ENCODE peak calls at places on chromosomes 1 and 21, in seven cellular contexts. P is body of pancreas; U is kidney; H is CD8-positive, alpha-beta T cell; X is PC-9; L is RWPE2; F is upper lobe of right lung. C is an unnamed sample.

GRCh38 chr1:205837380-205837970 is 12.5 kb downstream of the PM20D1 start:
- DNase-seq in L (no peak), H (no peak), X (no peak), U (no peak), F (no peak), P (no peak), C (no peak)

GRCh38 chr1:229941160-229941559 is 125.9 kb upstream of the GALNT2 start:
- DNase-seq in H (no peak), P (peak; percentile 71), X (no peak), F (no peak), U (no peak), L (no peak), C (no peak)

GRCh38 chr1:232319106-232319505 is 310.8 kb downstream of the SIPA1L2 start:
- DNase-seq in H (no peak), L (no peak), U (no peak), F (no peak), P (no peak), X (no peak), C (peak; percentile 67)

GRCh38 chr1:1917995-1918900 is 831 bp downstream of the TMEM52 start:
- DNase-seq in U (peak; percentile 89), L (peak; percentile 66), H (no peak), F (peak; percentile 66), X (no peak), P (no peak), C (no peak)

GRCh38 chr1:242827538-242827937 is 303.0 kb upstream of the PLD5 start:
- DNase-seq in X (no peak), P (no peak), F (no peak), U (no peak), L (no peak), H (no peak), C (no peak)

GRCh38 chr1:221149111-221149510 is 269.9 kb downstream of the HLX start:
- DNase-seq in F (no peak), U (no peak), P (no peak), L (no peak), H (no peak), X (no peak), C (no peak)

GRCh38 chr21:43868461-43868860 is 3.4 kb downstream of the AGPAT3 start:
- DNase-seq in X (no peak), F (no peak), H (no peak), U (no peak), L (no peak), P (peak; percentile 54), C (no peak)

GRCh38 chr1:90561384-90561783 is 155.7 kb downstream of the BARHL2 start:
- DNase-seq in H (no peak), F (no peak), L (no peak), X (no peak), U (no peak), P (no peak), C (no peak)

GRCh38 chr1:232643227-232643626 is 13.3 kb upstream of the SIPA1L2 start:
- DNase-seq in P (no peak), U (no peak), H (no peak), L (no peak), F (no peak), X (no peak), C (no peak)

GRCh38 chr1:44714944-44715571 is 15.9 kb downstream of the RNU5D-1 start:
- DNase-seq in L (no peak), F (no peak), X (peak; percentile 64), U (no peak), P (peak; percentile 80), H (peak; percentile 40), C (no peak)

GRCh38 chr1:157073944-157074685 is 25.5 kb downstream of the ETV3L start:
- DNase-seq in P (peak; percentile 81), F (peak; percentile 83), H (no peak), U (peak; percentile 81), L (no peak), X (no peak), C (no peak)

GRCh38 chr1:108540977-108541376 is 18.9 kb upstream of the EEIG2 start:
- DNase-seq in L (no peak), X (no peak), P (no peak), F (no peak), H (no peak), U (no peak), C (no peak)

GRCh38 chr1:234186037-234186688 is 187.1 kb upstream of the COA6 start:
- DNase-seq in X (peak; percentile 98), F (no peak), H (no peak), P (no peak), L (peak; percentile 80), U (no peak), C (no peak)

GRCh38 chr1:230067441-230067870 is 418 bp downstream of the GALNT2 start:
- DNase-seq in L (no peak), U (peak; percentile 84), F (peak; percentile 76), X (no peak), P (peak; percentile 46), H (no peak), C (no peak)

GRCh38 chr1:230377324-230377723 is 48.8 kb downstream of the PGBD5 start:
- DNase-seq in L (no peak), X (no peak), H (no peak), F (no peak), P (no peak), U (no peak), C (no peak)

GRCh38 chr1:152170287-152170933 is 11.4 kb upstream of the RPTN start:
- DNase-seq in F (no peak), H (no peak), P (no peak), U (no peak), X (no peak), L (no peak), C (no peak)

GRCh38 chr1:38451541-38451993 is 405.0 kb upstream of the POU3F1 start:
- DNase-seq in L (no peak), X (no peak), F (no peak), H (no peak), P (peak; percentile 14), U (peak; percentile 84), C (no peak)

GRCh38 chr21:18244721-18245486 is at the start of gene CHODL:
- DNase-seq in H (no peak), U (peak; percentile 76), P (no peak), X (no peak), F (peak; percentile 63), L (no peak), C (no peak)

GRCh38 chr21:41370840-41371697 is 9.2 kb downstream of the MX2 start:
- DNase-seq in X (no peak), P (peak; percentile 17), U (no peak), L (no peak), F (no peak), H (no peak), C (no peak)

GRCh38 chr1:196527941-196528340 is 80.3 kb downstream of the KCNT2 start:
- DNase-seq in F (no peak), U (no peak), X (no peak), L (no peak), P (no peak), H (no peak), C (no peak)

GRCh38 chr21:34528131-34528561 is 16.1 kb upstream of the KCNE1 start:
- DNase-seq in U (no peak), H (no peak), L (no peak), F (no peak), P (no peak), X (no peak), C (no peak)

GRCh38 chr1:109105881-109106280 is 8.0 kb upstream of the ELAPOR1 start:
- DNase-seq in F (no peak), P (no peak), U (no peak), H (no peak), L (no peak), X (peak; percentile 31), C (no peak)

GRCh38 chr1:211480941-211481545 is 10.9 kb downstream of the RD3 start:
- DNase-seq in H (no peak), L (no peak), U (no peak), X (no peak), F (no peak), P (no peak), C (no peak)
- TF ChIP-seq CTCF in H (no peak), L (no peak), U (no peak), X (no peak), F (no peak), P (no peak), C (no peak)

GRCh38 chr1:67793562-67793961 is 39.7 kb downstream of the GNG12 start:
- DNase-seq in H (no peak), X (peak; percentile 72), U (no peak), L (no peak), F (no peak), P (no peak), C (no peak)
- H3K9me3 ChIP-seq in H (no peaks in the 10 kb centered on the region), X (no peaks in the 10 kb centered on the region), U (no peaks in the 10 kb centered on the region), L (no peaks in the 10 kb centered on the region), F (no peaks in the 10 kb centered on the region), P (no peaks in the 10 kb centered on the region), C (no peaks in the 10 kb centered on the region)

DNA sequence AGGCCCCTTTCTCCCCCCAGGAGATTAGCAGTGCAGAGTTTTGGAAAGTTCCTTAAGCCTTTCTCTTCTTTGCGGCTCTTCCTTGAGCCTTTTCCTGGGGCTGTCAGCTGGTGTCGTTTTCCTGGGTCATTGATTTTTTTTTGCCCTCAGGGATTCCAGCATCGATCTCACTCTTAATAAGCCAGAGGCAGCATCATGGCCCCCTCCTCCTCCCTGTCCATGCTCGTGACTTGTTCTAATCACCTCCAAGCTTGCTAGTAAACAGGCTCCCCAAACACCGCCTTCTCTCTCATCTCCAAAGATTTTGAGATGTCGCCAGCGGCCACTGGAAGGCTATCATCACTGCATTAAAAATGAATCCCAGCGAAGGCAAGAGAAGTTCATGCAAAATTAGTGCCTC is 2.9 kb downstream of the EVA1C start:
- DNase-seq in H (no peak), U (no peak), F (no peak), P (no peak), L (no peak), X (no peak), C (peak; percentile 36)
- TF ChIP-seq CTCF in H (no peak), U (no peak), F (no peak), P (no peak), L (no peak), X (no peak), C (no peak)

GRCh38 chr1:168210312-168210711 is 15.5 kb upstream of the SFT2D2 start:
- DNase-seq in P (no peak), H (no peak), L (no peak), X (no peak), F (no peak), U (no peak), C (no peak)
- H3K9me3 ChIP-seq in P (no peaks in the 10 kb centered on the region), H (no peaks in the 10 kb centered on the region), L (no peaks in the 10 kb centered on the region), X (no peaks in the 10 kb centered on the region), F (no peaks in the 10 kb centered on the region), U (peaks cover 9% of the 10 kb centered on the region), C (peaks cover 6% of the 10 kb centered on the region)

GRCh38 chr1:211577277-211577825 is 1.6 kb downstream of the SLC30A1 start:
- DNase-seq in H (no peak), P (no peak), X (no peak), U (no peak), F (no peak), L (no peak), C (no peak)

GRCh38 chr1:211579434-211580302 is 707 bp upstream of the SLC30A1 start:
- DNase-seq in L (peak; percentile 37), P (peak; percentile 89), H (no peak), F (peak; percentile 92), U (peak; percentile 95), X (peak; percentile 57), C (no peak)

GRCh38 chr1:211577826-211578639 is 928 bp downstream of the SLC30A1 start:
- DNase-seq in X (peak; percentile 83), H (peak; percentile 48), L (peak; percentile 55), U (peak; percentile 92), P (peak; percentile 79), F (peak; percentile 91), C (peak; percentile 84)

GRCh38 chr1:211580303-211580687 is 1.3 kb upstream of the SLC30A1 start:
- DNase-seq in H (no peak), X (no peak), P (peak; percentile 12), F (no peak), U (no peak), L (no peak), C (no peak)

GRCh38 chr1:211578640-211579433 is at the start of gene SLC30A1:
- DNase-seq in X (peak; percentile 89), F (peak; percentile 100), P (peak; percentile 99), L (peak; percentile 92), H (peak; percentile 98), U (peak; percentile 100), C (peak; percentile 100)
- TF ChIP-seq CTCF in X (no peak), F (no peak), P (no peak), L (no peak), H (no peak), U (no peak), C (no peak)

C was measured in suprapubic skin.